ENCODE peak calls at places on chromosomes 11 and 22, in four cellular contexts. I is bronchial epithelial cell, J is lung, H is heart right ventricle. W is an unnamed sample.

GRCh38 chr22:35546886-35547285 is 6.3 kb downstream of the RASD2 start:
- DNase-seq in I (no peak), J (no peak), H (no peak), W (no peak)

GRCh38 chr11:128859563-128860441 is 7.3 kb downstream of the KCNJ1 start:
- DNase-seq in I (peak; percentile 52), J (peak; percentile 75), H (peak; percentile 71), W (peak; percentile 75)

GRCh38 chr11:64341851-64342791 is 2.1 kb downstream of the CCDC88B start:
- DNase-seq in I (peak; percentile 81), J (peak; percentile 94), H (peak; percentile 86), W (peak; percentile 96)

GRCh38 chr22:50396751-50397370 is 53.7 kb downstream of the PPP6R2 start:
- DNase-seq in I (no peak), J (no peak), H (no peak), W (no peak)

GRCh38 chr11:47518212-47518959 is 34.5 kb downstream of the CELF1 start:
- DNase-seq in I (no peak), J (no peak), H (no peak), W (no peak)

GRCh38 chr11:65640483-65641207 is 2.7 kb downstream of the SIPA1 start:
- DNase-seq in I (no peak), J (no peak), H (peak; percentile 62), W (no peak)

GRCh38 chr11:92828576-92828975 is 140.9 kb upstream of the MTNR1B start:
- DNase-seq in I (no peak), J (no peak), H (no peak), W (no peak)

GRCh38 chr11:3737386-3737933 is 59.9 kb downstream of the NUP98 start:
- DNase-seq in I (no peak), J (no peak), H (no peak), W (no peak)

GRCh38 chr11:13229675-13230359 is 47.8 kb upstream of the BMAL1 start:
- DNase-seq in I (no peak), J (no peak), H (no peak), W (no peak)

GRCh38 chr11:112958670-112959069 is 2.5 kb upstream of the NCAM1 start:
- DNase-seq in I (peak; percentile 35), J (no peak), H (no peak), W (peak; percentile 39)

GRCh38 chr11:926341-926916 is 759 bp downstream of the AP2A2 start:
- DNase-seq in I (peak; percentile 65), J (peak; percentile 46), H (peak; percentile 53), W (peak; percentile 70)

GRCh38 chr22:22893891-22894739 is 6.5 kb downstream of the IGLL5 start:
- DNase-seq in I (no peak), J (no peak), H (no peak), W (no peak)

GRCh38 chr22:48630444-48630777 is 1197.3 kb downstream of the BRD1 start:
- DNase-seq in I (no peak), J (no peak), H (no peak), W (no peak)

GRCh38 chr22:45830531-45831245 is 146.3 kb downstream of the WNT7B start:
- DNase-seq in I (peak; percentile 82), J (no peak), H (no peak), W (peak; percentile 76)

GRCh38 chr22:27720860-27721259 is 80.7 kb downstream of the MN1 start:
- DNase-seq in I (peak; percentile 40), J (no peak), H (no peak), W (peak; percentile 27)

GRCh38 chr11:5153574-5154431 is 754 bp downstream of the OR52A1 start:
- DNase-seq in I (no peak), J (no peak), H (no peak), W (no peak)
- TF ChIP-seq CTCF in I (no peak), J (no peak), H (no peak), W (no peak)

DNA sequence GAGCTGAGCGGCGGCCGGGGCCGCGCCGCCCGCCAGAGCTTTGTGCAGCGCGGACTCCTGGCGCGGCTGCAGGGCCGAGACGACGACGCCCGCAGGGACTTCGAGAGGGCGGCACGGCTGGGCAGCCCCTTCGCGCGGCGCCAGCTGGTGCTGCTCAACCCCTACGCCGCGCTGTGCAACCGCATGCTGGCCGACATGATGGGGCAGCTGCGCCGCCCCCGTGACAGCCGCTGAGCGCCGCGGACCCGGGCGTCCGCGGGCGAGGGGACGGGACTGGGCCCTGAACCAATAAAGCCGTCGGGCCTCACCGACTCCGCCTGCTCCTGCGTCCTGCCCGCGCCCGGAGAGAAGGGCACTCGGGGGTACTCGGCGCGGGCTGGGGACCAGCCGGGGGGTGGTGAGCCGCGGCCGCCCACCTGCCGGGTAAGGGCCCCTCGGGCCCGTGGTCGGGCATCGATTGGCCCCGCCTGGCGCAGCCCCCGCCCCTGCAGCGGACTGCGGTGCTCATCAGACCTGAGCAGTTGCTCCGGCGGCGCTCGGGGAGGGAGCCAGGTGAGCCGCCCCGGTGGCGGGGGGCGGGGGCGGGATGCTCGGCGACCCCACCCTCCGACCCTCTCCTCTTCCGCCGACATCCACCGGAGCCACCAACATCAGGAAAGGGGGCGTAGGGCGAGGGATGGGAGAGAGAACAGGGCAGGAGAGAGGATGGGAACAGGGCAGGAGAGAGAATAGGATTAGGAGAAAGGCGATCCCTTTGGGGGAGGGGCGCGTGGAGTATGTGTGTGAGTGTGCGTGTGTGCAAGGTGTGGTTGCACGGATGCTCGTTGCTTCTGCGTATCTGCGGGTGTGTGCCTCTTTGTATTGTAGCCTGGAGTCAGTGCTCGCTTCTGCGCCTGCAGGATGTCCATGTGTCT is at the start of gene TMEM25:
- DNase-seq in I (peak; percentile 20), J (peak; percentile 62), H (peak; percentile 50), W (peak; percentile 73)
- H3K4me3 ChIP-seq in I (peak within 1 kb of the TSS; percentile 68), J (peak within 1 kb of the TSS; percentile 70), H (peak within 1 kb of the TSS; percentile 75), W (peak within 1 kb of the TSS; percentile 85)

GRCh38 chr22:30823015-30823370 is 128.3 kb downstream of the OSBP2 start:
- DNase-seq in I (no peak), J (no peak), H (no peak), W (peak; percentile 38)

GRCh38 chr22:30821863-30822215 is 127.2 kb downstream of the OSBP2 start:
- DNase-seq in I (no peak), J (no peak), H (no peak), W (no peak)

GRCh38 chr22:30824096-30824495 is 129.4 kb downstream of the OSBP2 start:
- DNase-seq in I (no peak), J (no peak), H (no peak), W (no peak)

GRCh38 chr22:30822216-30823014 is 127.7 kb downstream of the OSBP2 start:
- DNase-seq in I (no peak), J (no peak), H (no peak), W (no peak)

GRCh38 chr22:30821381-30821780 is 126.7 kb downstream of the OSBP2 start:
- DNase-seq in I (no peak), J (no peak), H (no peak), W (no peak)
- TF ChIP-seq CTCF in I (no peak), J (no peak), H (no peak), W (no peak)

GRCh38 chr11:75305993-75306392 is 45.5 kb downstream of the ARRB1 start:
- DNase-seq in I (no peak), J (no peak), H (no peak), W (no peak)

GRCh38 chr11:75307058-75307457 is 44.4 kb downstream of the ARRB1 start:
- DNase-seq in I (no peak), J (no peak), H (no peak), W (no peak)

GRCh38 chr11:75308116-75308515 is 43.3 kb downstream of the ARRB1 start:
- DNase-seq in I (no peak), J (no peak), H (no peak), W (no peak)

GRCh38 chr11:75308986-75309385 is 42.5 kb downstream of the ARRB1 start:
- DNase-seq in I (no peak), J (no peak), H (no peak), W (no peak)

GRCh38 chr11:75306529-75306928 is 44.9 kb downstream of the ARRB1 start:
- DNase-seq in I (no peak), J (no peak), H (no peak), W (no peak)
- H3K4me3 ChIP-seq in I (no peak overlapping the region), J (no peak overlapping the region), H (peak overlapping the region; percentile 29), W (no peak overlapping the region)

GRCh38 chr22:19117111-19117512 is 5.1 kb downstream of the DGCR2 start:
- DNase-seq in I (no peak), J (no peak), H (no peak), W (no peak)

GRCh38 chr22:19118601-19118880 is 3.7 kb downstream of the DGCR2 start:
- DNase-seq in I (no peak), J (no peak), H (no peak), W (no peak)

GRCh38 chr22:19113429-19113828 is 8.8 kb downstream of the DGCR2 start:
- DNase-seq in I (no peak), J (no peak), H (no peak), W (no peak)

GRCh38 chr22:19114984-19115552 is 7.1 kb downstream of the DGCR2 start:
- DNase-seq in I (no peak), J (no peak), H (no peak), W (no peak)

GRCh38 chr22:19115628-19116027 is 6.6 kb downstream of the DGCR2 start:
- DNase-seq in I (no peak), J (no peak), H (no peak), W (peak; percentile 27)
- TF ChIP-seq CTCF in I (peak; percentile 39), J (no peak), H (no peak), W (peak; percentile 45)

GRCh38 chr11:91805293-91805692 is 419.3 kb upstream of the FAT3 start:
- DNase-seq in I (no peak), J (no peak), H (no peak), W (no peak)
- H3K4me3 ChIP-seq in I (no peak overlapping the region), J (no peak overlapping the region), H (no peak overlapping the region), W (no peak overlapping the region)

DNA sequence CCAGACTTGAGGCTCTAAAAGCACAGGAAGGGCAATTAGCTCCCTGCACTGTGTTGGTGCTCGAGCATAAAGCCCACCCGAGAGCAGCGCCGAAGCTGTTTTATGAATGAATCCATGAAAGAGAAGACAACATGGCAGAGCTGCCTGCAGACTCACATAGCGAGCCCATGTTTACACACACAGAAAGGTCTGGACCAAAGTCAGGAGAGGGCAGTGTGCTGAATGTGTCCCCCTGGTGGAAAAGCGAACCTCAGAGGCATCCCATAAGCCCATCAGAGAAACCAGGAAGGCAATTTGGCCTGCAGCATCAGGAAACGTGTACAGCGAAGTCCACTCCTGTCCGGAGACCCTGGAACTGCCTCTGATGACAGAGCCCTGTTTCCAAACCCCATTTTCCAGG is 37.1 kb downstream of the CHRDL2 start:
- DNase-seq in I (no peak), J (no peak), H (no peak), W (no peak)
- TF ChIP-seq CTCF in I (no peak), J (no peak), H (no peak), W (no peak)

GRCh38 chr11:67483901-67484665 is 1.3 kb downstream of the AIP start:
- DNase-seq in I (no peak), J (no peak), H (no peak), W (no peak)
- H3K4me3 ChIP-seq in I (no peak overlapping the region), J (no peak overlapping the region), H (no peak overlapping the region), W (peak overlapping the region; percentile 86)

DNA sequence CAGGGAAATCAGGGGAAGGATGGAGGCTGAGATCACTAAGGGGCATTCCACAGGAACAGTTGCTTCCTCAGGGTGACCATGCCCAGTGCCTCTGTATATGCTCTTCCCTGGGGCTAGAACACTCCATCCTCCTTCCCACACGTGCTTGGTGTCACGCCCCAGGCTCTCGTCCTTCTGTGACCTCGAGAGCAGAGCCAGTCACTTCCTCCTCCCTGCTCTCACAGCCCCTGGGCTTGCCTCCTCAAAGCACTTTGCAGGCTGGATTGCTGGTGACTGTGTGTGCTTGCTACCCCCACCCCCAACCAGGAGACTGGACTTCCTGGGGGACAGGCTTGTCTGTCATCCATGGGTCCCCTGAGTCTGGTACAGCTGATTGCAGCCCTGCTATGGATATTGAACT is 56.5 kb upstream of the AMPD3 start:
- DNase-seq in I (no peak), J (no peak), H (no peak), W (no peak)
- TF ChIP-seq CTCF in I (no peak), J (no peak), H (no peak), W (no peak)

W was measured in epithelial cell of esophagus.